ENCODE peak calls at places on chromosomes 6 and 20, in six cellular contexts. E is HTR-8/SVneo, H is right atrium auricular region, F is aorta, G is KG1, O is anterior cingulate cortex. K is an unnamed sample.

GRCh38 chr6:36625161-36625919 is 31.2 kb downstream of the SRSF3 start:
- DNase-seq in H (peak), E (no peak), G (no peak), F (peak), O (no peak), K (no peak)

GRCh38 chr6:89547286-89547685 is 91.3 kb downstream of the LYRM2 start:
- DNase-seq in H (no peak), O (no peak), G (no peak), F (no peak), E (no peak), K (no peak)

GRCh38 chr6:41602864-41603608 is 35.2 kb upstream of the MDFI start:
- DNase-seq in F (peak), G (peak), E (peak), H (peak), O (peak), K (peak)

GRCh38 chr6:34557228-34557627 is 1.1 kb upstream of the SPDEF start:
- DNase-seq in G (no peak), O (no peak), F (no peak), E (no peak), H (no peak), K (no peak)

GRCh38 chr6:38346291-38347079 is 293.2 kb downstream of the BTBD9 start:
- DNase-seq in O (no peak), F (no peak), E (peak), G (no peak), H (no peak), K (no peak)

GRCh38 chr6:10381830-10382208 is 33.1 kb downstream of the TFAP2A start:
- DNase-seq in O (no peak), G (no peak), F (no peak), H (no peak), E (no peak), K (no peak)

GRCh38 chr6:170140129-170140528 is 150.7 kb downstream of the DLL1 start:
- DNase-seq in H (no peak), F (no peak), E (no peak), O (no peak), G (no peak), K (no peak)

GRCh38 chr6:49462599-49462926 is 490 bp downstream of the MMUT start:
- DNase-seq in H (no peak), G (no peak), F (no peak), E (no peak), O (no peak), K (no peak)

GRCh38 chr6:131754088-131754487 is 43.3 kb upstream of the CTAGE9 start:
- DNase-seq in E (no peak), F (no peak), G (no peak), O (no peak), H (no peak), K (no peak)

GRCh38 chr6:100801036-100801435 is 80.1 kb downstream of the ASCC3 start:
- DNase-seq in H (no peak), O (no peak), E (no peak), F (no peak), G (no peak), K (no peak)

GRCh38 chr6:166618866-166619761 is 7.9 kb downstream of the RPS6KA2 start:
- DNase-seq in H (peak), E (no peak), O (no peak), F (no peak), G (no peak), K (no peak)

GRCh38 chr6:17768388-17768787 is 61.7 kb upstream of the NUP153 start:
- DNase-seq in G (no peak), O (no peak), E (no peak), F (no peak), H (no peak), K (no peak)

GRCh38 chr6:158819213-158819976 is at the start of gene EZR:
- DNase-seq in E (peak), G (peak), F (peak), O (peak), H (peak), K (peak)

GRCh38 chr6:116218172-116218633 is 35.7 kb downstream of the TSPYL4 start:
- DNase-seq in G (peak), O (no peak), E (no peak), F (no peak), H (no peak), K (no peak)

GRCh38 chr20:40589581-40589980 is 99.5 kb downstream of the MAFB start:
- DNase-seq in H (no peak), O (no peak), F (no peak), E (no peak), G (no peak), K (no peak)

GRCh38 chr6:153960741-153961140 is 78.3 kb upstream of the OPRM1 start:
- DNase-seq in H (no peak), E (no peak), O (no peak), G (no peak), F (no peak), K (no peak)

K was measured in T1000.